ENCODE peak calls at places on chromosomes 7 and 10, in six cellular contexts. Q, K, X, S, M and R are unnamed samples.
A peak's percentile ranks its signal among the peaks of the same experiment; 100 is the strongest.

GRCh38 chr7:143372070-143372469 is 9.1 kb upstream of the ZYX start:
- DNase-seq in X (peak; percentile 73), Q (peak; percentile 78), S (peak; percentile 91), K (peak; percentile 79), M (no peak), R (no peak)

GRCh38 chr10:24901686-24902399 is 50.6 kb downstream of the PRTFDC1 start:
- DNase-seq in X (no peak), M (peak; percentile 86), Q (peak; percentile 14), S (peak; percentile 71), K (peak; percentile 68), R (peak; percentile 79)

GRCh38 chr10:95404864-95405263 is 114.1 kb upstream of the PDLIM1 start:
- DNase-seq in K (no peak), X (no peak), M (no peak), S (no peak), Q (no peak), R (no peak)

GRCh38 chr10:121772890-121773289 is 154.9 kb downstream of the ATE1 start:
- DNase-seq in K (no peak), X (no peak), S (no peak), Q (no peak), M (no peak), R (no peak)

GRCh38 chr10:548212-548897 is 141.1 kb downstream of the DIP2C start:
- DNase-seq in M (no peak), Q (no peak), X (no peak), S (no peak), K (no peak), R (no peak)

GRCh38 chr7:137393570-137393969 is 50.0 kb upstream of the PTN start:
- DNase-seq in M (no peak), K (no peak), Q (no peak), S (no peak), X (no peak), R (no peak)

GRCh38 chr10:15588635-15589081 is 131.1 kb downstream of the ITGA8 start:
- DNase-seq in X (no peak), M (no peak), Q (no peak), S (no peak), K (no peak), R (no peak)

GRCh38 chr10:103157246-103157645 is 35.8 kb downstream of the NT5C2 start:
- DNase-seq in Q (no peak), M (no peak), X (no peak), K (no peak), S (no peak), R (no peak)

GRCh38 chr7:27767374-27767773 is 27.4 kb downstream of the TAX1BP1 start:
- DNase-seq in S (no peak), K (no peak), M (no peak), X (no peak), Q (no peak), R (no peak)

GRCh38 chr7:94439893-94440381 is 45.2 kb downstream of the COL1A2 start:
- DNase-seq in X (no peak), Q (no peak), K (no peak), M (no peak), S (no peak), R (no peak)

GRCh38 chr10:32971536-32972091 is 13.6 kb upstream of the ITGB1 start:
- DNase-seq in K (no peak), X (no peak), M (no peak), Q (no peak), S (no peak), R (no peak)

GRCh38 chr10:73465978-73466709 is 29.7 kb downstream of the PPP3CB start:
- DNase-seq in X (no peak), M (no peak), S (no peak), Q (no peak), K (no peak), R (no peak)

GRCh38 chr10:11625019-11625735 is 13.7 kb upstream of the USP6NL start:
- DNase-seq in M (no peak), Q (no peak), S (peak; percentile 54), X (no peak), K (no peak), R (no peak)

GRCh38 chr7:50826371-50827172 is 43.9 kb upstream of the GRB10 start:
- DNase-seq in K (no peak), M (peak; percentile 47), Q (no peak), S (no peak), X (no peak), R (peak; percentile 87)

GRCh38 chr7:81013036-81013435 is 94.2 kb upstream of the SEMA3C start:
- DNase-seq in K (no peak), S (no peak), Q (no peak), M (peak; percentile 29), X (no peak), R (no peak)

GRCh38 chr10:94403034-94403822 is 887 bp downstream of the TBC1D12 start:
- DNase-seq in Q (peak; percentile 11), S (peak; percentile 79), M (peak; percentile 49), X (peak; percentile 77), K (peak; percentile 85), R (peak; percentile 72)

GRCh38 chr7:20140278-20141058 is 76.7 kb downstream of the MACC1 start:
- DNase-seq in K (no peak), M (no peak), X (no peak), Q (no peak), S (no peak), R (no peak)

GRCh38 chr10:49053053-49053997 is 62.0 kb downstream of the VSTM4 start:
- DNase-seq in M (no peak), S (no peak), X (peak; percentile 63), Q (no peak), K (peak; percentile 76), R (no peak)

GRCh38 chr10:14545827-14546226 is 215.1 kb upstream of the FRMD4A start:
- DNase-seq in X (no peak), K (no peak), Q (no peak), S (no peak), M (no peak), R (no peak)

GRCh38 chr7:158904599-158904998 is 48.2 kb downstream of the DYNC2I1 start:
- DNase-seq in Q (no peak), X (no peak), M (no peak), S (no peak), K (no peak), R (no peak)

GRCh38 chr10:34024708-34025425 is 690.4 kb upstream of the NRP1 start:
- DNase-seq in Q (no peak), K (no peak), S (peak; percentile 46), X (no peak), M (no peak), R (no peak)

GRCh38 chr7:105787071-105787470 is 89.3 kb downstream of the ATXN7L1 start:
- DNase-seq in S (no peak), Q (no peak), M (no peak), K (no peak), X (no peak), R (no peak)

GRCh38 chr7:96979551-96980276 is 25.6 kb upstream of the DLX6 start:
- DNase-seq in S (no peak), M (no peak), K (no peak), X (no peak), Q (no peak), R (no peak)

GRCh38 chr7:117312593-117312992 is 10.3 kb downstream of the WNT2 start:
- DNase-seq in S (no peak), K (no peak), Q (no peak), M (no peak), X (no peak), R (no peak)

GRCh38 chr10:50275650-50276235 is 24.4 kb upstream of the ASAH2 start:
- DNase-seq in K (peak; percentile 74), S (peak; percentile 57), M (peak; percentile 18), X (peak; percentile 47), Q (no peak), R (no peak)

GRCh38 chr10:75049316-75050285 is 61.9 kb upstream of the SAMD8 start:
- DNase-seq in S (no peak), Q (no peak), X (no peak), M (no peak), K (peak; percentile 60), R (peak; percentile 29)
- H3K27ac ChIP-seq in S (no peak overlapping the region), Q (no peak overlapping the region), X (no peak overlapping the region), M (peak overlapping the region; percentile 58), K (no peak overlapping the region), R (no peak overlapping the region)

GRCh38 chr7:30616318-30616717 is 21.6 kb downstream of the GARS1 start:
- DNase-seq in S (no peak), M (no peak), K (no peak), Q (no peak), X (no peak), R (no peak)

GRCh38 chr7:30617359-30617758 is 22.7 kb downstream of the GARS1 start:
- DNase-seq in S (no peak), Q (no peak), M (no peak), K (no peak), X (no peak), R (no peak)

GRCh38 chr7:30618080-30618676 is 23.5 kb downstream of the GARS1 start:
- DNase-seq in S (no peak), M (no peak), Q (no peak), K (no peak), X (no peak), R (no peak)

GRCh38 chr7:30612658-30613265 is 18.1 kb downstream of the GARS1 start:
- DNase-seq in S (no peak), K (no peak), Q (no peak), X (no peak), M (no peak), R (no peak)

DNA sequence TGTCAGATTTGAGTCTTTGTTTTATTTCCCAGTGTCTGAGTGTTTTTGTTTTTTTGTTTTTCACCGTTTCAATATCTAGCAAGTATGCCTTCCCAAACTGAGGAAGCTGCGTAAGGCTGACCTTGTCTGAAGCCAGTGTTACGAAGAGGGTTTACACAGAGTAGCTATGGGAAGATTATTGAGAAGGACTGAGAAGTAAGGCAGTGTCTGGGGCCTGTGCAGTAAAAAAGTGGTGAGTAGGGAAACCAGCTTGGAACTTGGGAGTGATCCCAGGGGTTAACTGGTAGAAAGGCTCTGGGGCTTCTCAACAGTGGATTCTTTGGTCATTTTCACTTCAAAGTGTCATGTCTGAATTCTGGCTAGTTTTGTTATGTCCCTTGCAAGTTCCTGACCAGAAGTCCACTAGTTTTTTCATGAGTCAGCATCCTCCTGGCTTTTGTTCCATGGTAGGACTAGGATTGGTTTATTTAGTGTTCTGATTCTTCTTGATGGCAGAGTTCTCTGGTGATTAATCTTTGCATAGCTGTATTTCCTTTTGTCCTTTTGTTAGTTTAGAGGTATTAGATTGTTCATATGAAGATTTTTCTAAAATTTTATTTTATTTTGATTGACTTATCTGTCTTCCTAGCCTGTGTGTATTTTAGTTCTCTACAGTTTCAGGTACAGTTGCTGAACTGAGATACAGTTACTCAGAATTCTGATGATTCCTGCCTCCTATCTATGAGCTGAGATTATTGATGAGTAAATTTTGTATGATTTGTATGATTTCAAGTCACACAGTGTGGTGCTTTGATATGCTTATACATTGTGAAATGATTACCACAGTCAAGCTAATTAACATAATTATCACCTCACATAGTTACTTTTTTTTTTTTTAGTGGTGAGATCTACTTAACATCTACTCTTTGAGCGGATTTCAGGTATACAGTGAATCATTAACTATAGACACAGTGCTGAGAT is 19.0 kb downstream of the GARS1 start:
- DNase-seq in M (no peak), X (no peak), K (no peak), Q (no peak), S (no peak), R (no peak)
- H3K27ac ChIP-seq in M (peak overlapping the region; percentile 9), X (no peak overlapping the region), K (no peak overlapping the region), Q (no peak overlapping the region), S (no peak overlapping the region), R (peak overlapping the region; percentile 47)

GRCh38 chr7:101536668-101537067 is 92.4 kb downstream of the MYL10 start:
- DNase-seq in X (no peak), Q (no peak), S (no peak), M (no peak), K (no peak), R (no peak)
- H3K27ac ChIP-seq in X (no peak overlapping the region), Q (no peak overlapping the region), S (no peak overlapping the region), M (no peak overlapping the region), K (no peak overlapping the region), R (no peak overlapping the region)

GRCh38 chr10:35387768-35388167 is 51.5 kb downstream of the CCNY start:
- DNase-seq in X (no peak), S (no peak), M (no peak), K (no peak), Q (no peak), R (peak; percentile 73)
- H3K27ac ChIP-seq in X (peak overlapping the region; percentile 1), S (no peak overlapping the region), M (peak overlapping the region; percentile 48), K (no peak overlapping the region), Q (no peak overlapping the region), R (peak overlapping the region; percentile 88)